ENCODE peak calls at places on chromosomes 16 and 17, in six cellular contexts. One of them, this sample, is unnamed.

GRCh38 chr16:81165411-81166097 is 69.4 kb upstream of the GCSH start:
- DNase-seq in ELR: no peak
- DNase-seq in pancreas: no peak
- DNase-seq in nephron progenitor cell: no peak
- DNase-seq in renal cortical epithelial cell: no peak
- DNase-seq in cardiac septum: no peak
- DNase-seq in this sample: no peak

GRCh38 chr17:33914120-33914519 is 341.0 kb upstream of the CCL2 start:
- DNase-seq in renal cortical epithelial cell: no peak
- DNase-seq in nephron progenitor cell: no peak
- DNase-seq in cardiac septum: no peak
- DNase-seq in ELR: no peak
- DNase-seq in pancreas: no peak
- DNase-seq in this sample: no peak

GRCh38 chr17:79905832-79906231 is 66.6 kb upstream of the CBX4 start:
- DNase-seq in ELR: peak
- DNase-seq in pancreas: no peak
- DNase-seq in nephron progenitor cell: no peak
- DNase-seq in cardiac septum: no peak
- DNase-seq in renal cortical epithelial cell: peak
- DNase-seq in this sample: no peak

GRCh38 chr16:48435906-48436305 is 50.7 kb upstream of the SIAH1 start:
- DNase-seq in ELR: no peak
- DNase-seq in nephron progenitor cell: no peak
- DNase-seq in cardiac septum: no peak
- DNase-seq in pancreas: no peak
- DNase-seq in renal cortical epithelial cell: no peak
- DNase-seq in this sample: no peak

GRCh38 chr17:8924595-8924994 is 40.9 kb downstream of the PIK3R5 start:
- DNase-seq in renal cortical epithelial cell: no peak
- DNase-seq in cardiac septum: no peak
- DNase-seq in pancreas: no peak
- DNase-seq in nephron progenitor cell: no peak
- DNase-seq in ELR: no peak
- DNase-seq in this sample: no peak

GRCh38 chr16:87725596-87726235 is 40.1 kb downstream of the KLHDC4 start:
- DNase-seq in pancreas: no peak
- DNase-seq in nephron progenitor cell: peak
- DNase-seq in renal cortical epithelial cell: no peak
- DNase-seq in ELR: peak
- DNase-seq in cardiac septum: no peak
- DNase-seq in this sample: no peak

GRCh38 chr16:78768723-78769122 is 669.3 kb downstream of the WWOX start:
- DNase-seq in nephron progenitor cell: no peak
- DNase-seq in pancreas: no peak
- DNase-seq in cardiac septum: no peak
- DNase-seq in renal cortical epithelial cell: no peak
- DNase-seq in ELR: no peak
- DNase-seq in this sample: no peak

GRCh38 chr16:74607310-74607966 is 524 bp upstream of the GLG1 start:
- DNase-seq in cardiac septum: no peak
- DNase-seq in ELR: no peak
- DNase-seq in nephron progenitor cell: no peak
- DNase-seq in pancreas: no peak
- DNase-seq in renal cortical epithelial cell: peak
- DNase-seq in this sample: no peak

GRCh38 chr16:35908942-35909341 is 2449.5 kb downstream of the TP53TG3F start:
- DNase-seq in ELR: peak
- DNase-seq in nephron progenitor cell: no peak
- DNase-seq in cardiac septum: no peak
- DNase-seq in renal cortical epithelial cell: no peak
- DNase-seq in pancreas: no peak
- DNase-seq in this sample: no peak

GRCh38 chr16:30046178-30046577 is 15.1 kb upstream of the TLCD3B start:
- DNase-seq in renal cortical epithelial cell: no peak
- DNase-seq in cardiac septum: no peak
- DNase-seq in ELR: no peak
- DNase-seq in nephron progenitor cell: no peak
- DNase-seq in pancreas: no peak
- DNase-seq in this sample: no peak

GRCh38 chr16:56192971-56193936 is 2.0 kb downstream of the GNAO1 start:
- DNase-seq in cardiac septum: no peak
- DNase-seq in ELR: no peak
- DNase-seq in renal cortical epithelial cell: no peak
- DNase-seq in nephron progenitor cell: peak
- DNase-seq in pancreas: no peak
- DNase-seq in this sample: no peak

GRCh38 chr16:85265161-85265784 is 153.0 kb upstream of the CIBAR2 start:
- DNase-seq in pancreas: no peak
- DNase-seq in renal cortical epithelial cell: no peak
- DNase-seq in ELR: no peak
- DNase-seq in nephron progenitor cell: no peak
- DNase-seq in cardiac septum: no peak
- DNase-seq in this sample: no peak

GRCh38 chr17:79648181-79648831 is 37.5 kb upstream of the RBFOX3 start:
- DNase-seq in renal cortical epithelial cell: no peak
- DNase-seq in cardiac septum: peak
- DNase-seq in pancreas: no peak
- DNase-seq in nephron progenitor cell: no peak
- DNase-seq in ELR: no peak
- DNase-seq in this sample: no peak

GRCh38 chr16:19113577-19114358 is at the start of gene ITPRIPL2:
- DNase-seq in cardiac septum: peak
- DNase-seq in pancreas: peak
- DNase-seq in nephron progenitor cell: peak
- DNase-seq in renal cortical epithelial cell: peak
- DNase-seq in ELR: peak
- DNase-seq in this sample: peak

GRCh38 chr17:78383725-78384471 is 5.4 kb downstream of the PGS1 start:
- DNase-seq in renal cortical epithelial cell: peak
- DNase-seq in nephron progenitor cell: no peak
- DNase-seq in ELR: peak
- DNase-seq in cardiac septum: peak
- DNase-seq in pancreas: peak
- DNase-seq in this sample: no peak

GRCh38 chr16:48433849-48434530 is 48.8 kb upstream of the SIAH1 start:
- DNase-seq in ELR: no peak
- DNase-seq in pancreas: no peak
- DNase-seq in nephron progenitor cell: no peak
- DNase-seq in renal cortical epithelial cell: no peak
- DNase-seq in cardiac septum: no peak
- DNase-seq in this sample: no peak

GRCh38 chr16:84563776-84564420 is 54.0 kb downstream of the COTL1 start:
- DNase-seq in cardiac septum: no peak
- DNase-seq in nephron progenitor cell: no peak
- DNase-seq in renal cortical epithelial cell: no peak
- DNase-seq in pancreas: no peak
- DNase-seq in ELR: no peak
- DNase-seq in this sample: no peak

GRCh38 chr17:56297142-56297541 is 143.9 kb downstream of the ANKFN1 start:
- DNase-seq in cardiac septum: no peak
- DNase-seq in ELR: peak
- DNase-seq in renal cortical epithelial cell: peak
- DNase-seq in pancreas: no peak
- DNase-seq in nephron progenitor cell: peak
- DNase-seq in this sample: no peak

GRCh38 chr17:1608676-1609075 is 20.0 kb downstream of the SLC43A2 start:
- DNase-seq in nephron progenitor cell: no peak
- DNase-seq in pancreas: no peak
- DNase-seq in cardiac septum: no peak
- DNase-seq in renal cortical epithelial cell: no peak
- DNase-seq in ELR: no peak
- DNase-seq in this sample: no peak

GRCh38 chr16:47687694-47688093 is 226.6 kb downstream of the PHKB start:
- DNase-seq in renal cortical epithelial cell: no peak
- DNase-seq in ELR: peak
- DNase-seq in nephron progenitor cell: no peak
- DNase-seq in cardiac septum: no peak
- DNase-seq in pancreas: no peak
- DNase-seq in this sample: no peak

GRCh38 chr17:80005360-80006338 is 30.0 kb downstream of the TBC1D16 start:
- DNase-seq in pancreas: peak
- DNase-seq in nephron progenitor cell: peak
- DNase-seq in ELR: peak
- DNase-seq in renal cortical epithelial cell: peak
- DNase-seq in cardiac septum: no peak
- DNase-seq in this sample: peak

This sample was measured in ovary.